ENCODE peak calls at places on chromosomes 5 and 9, in nine cellular contexts. Z is T-helper 9 cell, N is H9, L is neural crest cell, V is BJ, Q is heart right ventricle, S is PC-3, X is EH, O is psoas muscle. D is an unnamed sample.
A peak's percentile ranks its signal among the peaks of the same experiment; 100 is the strongest.

GRCh38 chr5:143577554-143577953 is 174.1 kb upstream of the NR3C1 start:
- DNase-seq in Z (no peak), N (no peak), L (no peak), V (no peak), Q (no peak), S (no peak), X (no peak), O (no peak), D (no peak)

GRCh38 chr9:129442791-129443511 is 177.9 kb downstream of the C9orf50 start:
- DNase-seq in Z (no peak), N (no peak), L (no peak), V (no peak), Q (no peak), S (no peak), X (no peak), O (no peak), D (no peak)

GRCh38 chr9:88503101-88503844 is 31.7 kb upstream of the NXNL2 start:
- DNase-seq in Z (no peak), N (no peak), L (no peak), V (no peak), Q (no peak), S (no peak), X (no peak), O (no peak), D (no peak)

GRCh38 chr5:9519537-9519936 is 26.3 kb downstream of the SEMA5A start:
- DNase-seq in Z (no peak), N (no peak), L (no peak), V (peak; percentile 47), Q (no peak), S (no peak), X (peak; percentile 75), O (peak; percentile 24), D (peak; percentile 26)

GRCh38 chr5:111537153-111538024 is 25.1 kb upstream of the STARD4 start:
- DNase-seq in Z (no peak), N (no peak), L (no peak), V (peak; percentile 38), Q (no peak), S (no peak), X (peak; percentile 78), O (no peak), D (no peak)

GRCh38 chr9:32940740-32941139 is 60.7 kb downstream of the APTX start:
- DNase-seq in Z (no peak), N (no peak), L (no peak), V (no peak), Q (no peak), S (no peak), X (peak; percentile 27), O (no peak), D (no peak)

GRCh38 chr5:4359847-4360246 is 764.2 kb downstream of the IRX1 start:
- DNase-seq in Z (no peak), N (no peak), L (no peak), V (no peak), Q (no peak), S (no peak), X (no peak), O (no peak), D (no peak)

GRCh38 chr5:38422622-38423021 is 133.8 kb downstream of the LIFR start:
- DNase-seq in Z (no peak), N (no peak), L (no peak), V (no peak), Q (no peak), S (no peak), X (no peak), O (no peak), D (no peak)

GRCh38 chr9:124257865-124258764 is at the start of gene NEK6:
- DNase-seq in Z (peak; percentile 15), N (no peak), L (no peak), V (no peak), Q (no peak), S (peak; percentile 31), X (peak; percentile 77), O (peak; percentile 53), D (peak; percentile 55)

GRCh38 chr9:134332266-134332665 is 6.0 kb downstream of the RXRA start:
- DNase-seq in Z (no peak), N (no peak), L (no peak), V (no peak), Q (no peak), S (no peak), X (no peak), O (peak; percentile 23), D (no peak)

GRCh38 chr5:131193106-131193505 is 22.4 kb downstream of the LYRM7 start:
- DNase-seq in Z (no peak), N (no peak), L (no peak), V (no peak), Q (no peak), S (no peak), X (peak; percentile 22), O (no peak), D (no peak)

GRCh38 chr5:119323630-119324000 is 32.2 kb upstream of the TNFAIP8 start:
- DNase-seq in Z (no peak), N (no peak), L (no peak), V (no peak), Q (no peak), S (peak; percentile 64), X (peak; percentile 49), O (no peak), D (peak; percentile 38)

GRCh38 chr5:6222899-6223298 is 155.4 kb downstream of the MED10 start:
- DNase-seq in Z (no peak), N (no peak), L (no peak), V (no peak), Q (no peak), S (no peak), X (no peak), O (no peak), D (no peak)

GRCh38 chr9:36772449-36773370 is 200.0 kb downstream of the MELK start:
- DNase-seq in Z (no peak), N (peak; percentile 39), L (no peak), V (no peak), Q (no peak), S (peak; percentile 29), X (peak; percentile 47), O (no peak), D (peak; percentile 15)

GRCh38 chr5:133402781-133403180 is 209.6 kb downstream of the FSTL4 start:
- DNase-seq in Z (no peak), N (no peak), L (no peak), V (no peak), Q (no peak), S (no peak), X (no peak), O (no peak), D (no peak)

GRCh38 chr9:97440160-97440559 is 28.3 kb downstream of the TDRD7 start:
- DNase-seq in Z (no peak), N (no peak), L (no peak), V (no peak), Q (no peak), S (no peak), X (no peak), O (no peak), D (no peak)

GRCh38 chr5:77990020-77990419 is 213.9 kb upstream of the TBCA start:
- DNase-seq in Z (no peak), N (peak; percentile 62), L (no peak), V (no peak), Q (no peak), S (no peak), X (no peak), O (no peak), D (no peak)

GRCh38 chr9:27278374-27278773 is 18.6 kb downstream of the EQTN start:
- DNase-seq in Z (no peak), N (no peak), L (no peak), V (no peak), Q (no peak), S (no peak), X (no peak), O (no peak), D (no peak)

GRCh38 chr9:127979333-127980055 is 1.3 kb downstream of the EEIG1 start:
- DNase-seq in Z (no peak), N (peak; percentile 77), L (peak; percentile 18), V (no peak), Q (peak; percentile 48), S (peak; percentile 42), X (peak; percentile 67), O (peak; percentile 58), D (peak; percentile 67)

GRCh38 chr5:90096415-90097081 is 313.0 kb downstream of the CETN3 start:
- DNase-seq in Z (no peak), N (no peak), L (no peak), V (no peak), Q (peak; percentile 9), S (peak; percentile 91), X (peak; percentile 3), O (peak; percentile 15), D (peak; percentile 41)

D was measured in EL.